ENCODE peak calls at places on chromosomes 16 and 17, in four cellular contexts. W, X, B and V are unnamed samples.

GRCh38 chr16:86461037-86461436 is 49.3 kb upstream of the FOXF1 start:
- DNase-seq in X (no peak), B (no peak), W (no peak), V (no peak)

GRCh38 chr16:2224183-2224486 is 744 bp downstream of the E4F1 start:
- DNase-seq in W (no peak), X (no peak), B (no peak), V (no peak)

GRCh38 chr17:49926886-49927285 is 42.1 kb upstream of the DLX4 start:
- DNase-seq in B (no peak), W (no peak), X (peak; percentile 3), V (no peak)

GRCh38 chr16:49472598-49472997 is 99.0 kb downstream of the C16orf78 start:
- DNase-seq in B (peak; percentile 19), W (peak; percentile 14), X (no peak), V (no peak)

GRCh38 chr17:297758-298157 is 54.8 kb downstream of the RPH3AL start:
- DNase-seq in B (no peak), X (no peak), W (no peak), V (no peak)

GRCh38 chr17:56785997-56786680 is 47.6 kb downstream of the C17orf67 start:
- DNase-seq in B (no peak), X (no peak), W (no peak), V (no peak)

GRCh38 chr16:11627822-11628457 is 40.3 kb upstream of the SNN start:
- DNase-seq in X (peak; percentile 78), B (no peak), W (no peak), V (no peak)

GRCh38 chr16:87318158-87318644 is 1.0 kb upstream of the C16orf95 start:
- DNase-seq in X (no peak), B (no peak), W (no peak), V (no peak)

GRCh38 chr16:11498683-11499082 is 88.0 kb downstream of the LITAF start:
- DNase-seq in W (no peak), X (no peak), B (no peak), V (no peak)

GRCh38 chr17:19719365-19720209 is 3.2 kb upstream of the SLC47A2 start:
- DNase-seq in B (no peak), W (no peak), X (no peak), V (no peak)

GRCh38 chr17:81417049-81417878 is 22.0 kb downstream of the BAHCC1 start:
- DNase-seq in W (no peak), B (no peak), X (peak; percentile 72), V (no peak)

GRCh38 chr17:36721560-36722120 is 120.3 kb downstream of the MRM1 start:
- DNase-seq in W (no peak), X (no peak), B (peak; percentile 16), V (no peak)

GRCh38 chr17:57536289-57536688 is 208.8 kb downstream of the CCDC182 start:
- DNase-seq in W (no peak), B (no peak), X (no peak), V (no peak)

GRCh38 chr16:4788910-4789309 is 765 bp upstream of the SEPTIN12 start:
- DNase-seq in X (no peak), B (no peak), W (no peak), V (no peak)

GRCh38 chr16:87328846-87329245 is 11.7 kb upstream of the C16orf95 start:
- DNase-seq in W (no peak), X (no peak), B (no peak), V (no peak)

GRCh38 chr17:37025847-37026533 is 77.2 kb downstream of the AATF start:
- DNase-seq in B (no peak), W (no peak), X (no peak), V (no peak)

GRCh38 chr17:22123536-22124281 is 431.4 kb downstream of the KCNJ18 start:
- DNase-seq in B (no peak), X (no peak), W (no peak), V (no peak)

GRCh38 chr16:3610698-3611144 is 685 bp downstream of the SLX4 start:
- DNase-seq in B (no peak), X (no peak), W (no peak), V (no peak)

GRCh38 chr17:63398680-63399079 is 47.4 kb downstream of the CYB561 start:
- DNase-seq in X (no peak), B (no peak), W (no peak), V (no peak)

GRCh38 chr16:539901-540530 is 12.5 kb downstream of the CAPN15 start:
- DNase-seq in X (no peak), B (no peak), W (no peak), V (peak; percentile 43)

GRCh38 chr17:66431910-66432309 is 129.5 kb downstream of the PRKCA start:
- DNase-seq in X (peak; percentile 47), B (no peak), W (no peak), V (peak; percentile 84)

GRCh38 chr17:42760652-42761581 is at the start of gene RAMP2:
- DNase-seq in B (peak; percentile 20), X (no peak), W (no peak), V (no peak)

GRCh38 chr17:41178341-41178740 is 320 bp upstream of the KRTAP4-2 start:
- DNase-seq in X (no peak), W (no peak), B (no peak), V (no peak)

GRCh38 chr17:76345377-76345945 is 8.3 kb downstream of the PRPSAP1 start:
- DNase-seq in B (no peak), X (peak; percentile 10), W (no peak), V (no peak)

GRCh38 chr16:29943846-29944669 is 17.8 kb upstream of the TMEM219 start:
- DNase-seq in B (no peak), W (no peak), X (peak; percentile 95), V (peak; percentile 94)

GRCh38 chr16:58187657-58188430 is 10.1 kb downstream of the CSNK2A2 start:
- DNase-seq in W (no peak), X (no peak), B (no peak), V (no peak)

GRCh38 chr16:88810166-88810867 is 1.4 kb downstream of the APRT start:
- DNase-seq in W (no peak), X (no peak), B (no peak), V (no peak)

GRCh38 chr17:48816774-48817590 is at the start of gene TTLL6:
- DNase-seq in W (peak; percentile 80), X (no peak), B (peak; percentile 95), V (no peak)

GRCh38 chr16:17368511-17368910 is 102.2 kb downstream of the XYLT1 start:
- DNase-seq in X (no peak), B (no peak), W (peak; percentile 48), V (no peak)

GRCh38 chr17:55480907-55481306 is 30.3 kb downstream of the SMIM36 start:
- DNase-seq in X (no peak), W (no peak), B (no peak), V (no peak)

GRCh38 chr17:35660902-35661301 is 70.5 kb upstream of the RASL10B start:
- DNase-seq in X (no peak), B (no peak), W (no peak), V (no peak)

GRCh38 chr16:85037050-85037410 is 9.4 kb downstream of the KIAA0513 start:
- DNase-seq in X (no peak), W (no peak), B (no peak), V (no peak)

GRCh38 chr17:13597723-13598347 is 3.9 kb downstream of the HS3ST3A1 start:
- DNase-seq in W (no peak), B (peak; percentile 43), X (peak; percentile 42), V (no peak)

GRCh38 chr17:75996665-75997590 is 3.7 kb upstream of the CDK3 start:
- DNase-seq in X (no peak), W (no peak), B (no peak), V (no peak)

GRCh38 chr17:30220414-30220813 is 15.1 kb downstream of the SLC6A4 start:
- DNase-seq in B (no peak), X (no peak), W (no peak), V (no peak)

GRCh38 chr17:1109606-1110523 is 69.9 kb downstream of the ABR start:
- DNase-seq in B (no peak), W (no peak), X (no peak), V (no peak)

GRCh38 chr16:90008708-90009145 is 10.5 kb downstream of the DBNDD1 start:
- DNase-seq in X (no peak), B (no peak), W (peak; percentile 80), V (no peak)

GRCh38 chr16:85151603-85152413 is 39.5 kb upstream of the CIBAR2 start:
- DNase-seq in W (no peak), B (no peak), X (peak; percentile 80), V (peak; percentile 78)